ENCODE peak calls at places on chromosomes 7 and 10, in six cellular contexts. N is memory B cell; O is dorsolateral prefrontal cortex; H is hippocampal formation; E is stimulated activated CD8-positive, alpha-beta memory T cell treated with anti-CD3 and anti-CD28 coated beads, Interleukin-4, amount 100 ng/mL, for 24 hours; G is HEK293T. A is an unnamed sample.

GRCh38 chr10:30353851-30354250 is 4.8 kb upstream of the MTPAP start:
- DNase-seq in N (no peak), O (peak; percentile 19), H (no peak), E (no peak), G (no peak), A (no peak)

GRCh38 chr7:22361795-22362194 is 4.8 kb upstream of the RAPGEF5 start:
- DNase-seq in N (no peak), O (no peak), H (no peak), E (no peak), G (no peak), A (no peak)

GRCh38 chr10:123958221-123958620 is 66.6 kb upstream of the CPXM2 start:
- DNase-seq in N (no peak), O (no peak), H (no peak), E (no peak), G (no peak), A (no peak)

GRCh38 chr7:86975449-86975848 is 84.0 kb downstream of the ELAPOR2 start:
- DNase-seq in N (no peak), O (no peak), H (no peak), E (no peak), G (no peak), A (no peak)

GRCh38 chr10:56551037-56551436 is 190.0 kb upstream of the ZWINT start:
- DNase-seq in N (no peak), O (no peak), H (no peak), E (no peak), G (no peak), A (peak; percentile 0)

GRCh38 chr7:123538897-123539296 is 4.5 kb upstream of the IQUB start:
- DNase-seq in N (no peak), O (no peak), H (no peak), E (no peak), G (no peak), A (no peak)

GRCh38 chr7:79137942-79138341 is 315.5 kb downstream of the MAGI2 start:
- DNase-seq in N (no peak), O (no peak), H (no peak), E (no peak), G (no peak), A (no peak)

GRCh38 chr7:45469103-45469502 is 105.1 kb upstream of the ADCY1 start:
- DNase-seq in N (no peak), O (no peak), H (no peak), E (no peak), G (no peak), A (no peak)

GRCh38 chr10:71212249-71213126 is at the start of gene UNC5B:
- DNase-seq in N (peak; percentile 29), O (peak; percentile 96), H (peak; percentile 92), E (peak; percentile 64), G (peak; percentile 88), A (peak; percentile 72)

GRCh38 chr10:96959733-96960132 is 127.6 kb downstream of the LCOR start:
- DNase-seq in N (no peak), O (no peak), H (no peak), E (no peak), G (no peak), A (no peak)

GRCh38 chr7:7861211-7861633 is 107.4 kb upstream of the GLCCI1 start:
- DNase-seq in N (no peak), O (no peak), H (no peak), E (no peak), G (no peak), A (peak; percentile 35)

GRCh38 chr10:44801383-44802327 is 109.5 kb upstream of the TMEM72 start:
- DNase-seq in N (no peak), O (no peak), H (peak; percentile 1), E (no peak), G (peak; percentile 21), A (no peak)

GRCh38 chr7:125878235-125878928 is 948.8 kb upstream of the POT1 start:
- DNase-seq in N (no peak), O (no peak), H (no peak), E (no peak), G (no peak), A (no peak)